ENCODE peak calls at places on chromosomes 4 and X, in six cellular contexts. One of them, this sample, is unnamed.

GRCh38 chr4:184274288-184274951 is 56.7 kb upstream of the ENPP6 start:
- DNase-seq in astrocyte: no peak
- DNase-seq in AG10803: peak
- DNase-seq in kidney epithelial cell: no peak
- DNase-seq in cardiac fibroblast: no peak
- DNase-seq in uterus: no peak
- DNase-seq in this sample: no peak

GRCh38 chr4:1783970-1784369 is 9.1 kb upstream of the FGFR3 start:
- DNase-seq in astrocyte: no peak
- DNase-seq in AG10803: no peak
- DNase-seq in kidney epithelial cell: no peak
- DNase-seq in cardiac fibroblast: no peak
- DNase-seq in uterus: no peak
- DNase-seq in this sample: no peak

GRCh38 chr4:15031197-15031596 is 28.9 kb downstream of the CPEB2 start:
- DNase-seq in astrocyte: peak
- DNase-seq in AG10803: no peak
- DNase-seq in kidney epithelial cell: no peak
- DNase-seq in cardiac fibroblast: peak
- DNase-seq in uterus: no peak
- DNase-seq in this sample: no peak

GRCh38 chr4:55445921-55446577 is 50.3 kb downstream of the TMEM165 start:
- DNase-seq in astrocyte: peak
- DNase-seq in AG10803: peak
- DNase-seq in kidney epithelial cell: peak
- DNase-seq in cardiac fibroblast: peak
- DNase-seq in uterus: no peak
- DNase-seq in this sample: peak

GRCh38 chrX:3663576-3664290 is 49.7 kb downstream of the PRKX start:
- DNase-seq in astrocyte: no peak
- DNase-seq in AG10803: no peak
- DNase-seq in kidney epithelial cell: no peak
- DNase-seq in cardiac fibroblast: no peak
- DNase-seq in uterus: no peak
- DNase-seq in this sample: no peak

GRCh38 chr4:147610666-147611065 is 6.5 kb upstream of the TMEM184C start:
- DNase-seq in astrocyte: no peak
- DNase-seq in AG10803: peak
- DNase-seq in kidney epithelial cell: no peak
- DNase-seq in cardiac fibroblast: no peak
- DNase-seq in uterus: no peak
- DNase-seq in this sample: no peak

GRCh38 chrX:65241059-65241721 is 264.9 kb upstream of the ZC4H2 start:
- DNase-seq in astrocyte: no peak
- DNase-seq in AG10803: no peak
- DNase-seq in kidney epithelial cell: no peak
- DNase-seq in cardiac fibroblast: peak
- DNase-seq in uterus: no peak
- DNase-seq in this sample: no peak

GRCh38 chr4:105088110-105088879 is 58.4 kb upstream of the TET2 start:
- DNase-seq in astrocyte: peak
- DNase-seq in AG10803: peak
- DNase-seq in kidney epithelial cell: peak
- DNase-seq in cardiac fibroblast: peak
- DNase-seq in uterus: peak
- DNase-seq in this sample: peak

GRCh38 chr4:111512081-111512774 is 633.0 kb upstream of the FAM241A start:
- DNase-seq in astrocyte: peak
- DNase-seq in AG10803: peak
- DNase-seq in kidney epithelial cell: peak
- DNase-seq in cardiac fibroblast: peak
- DNase-seq in uterus: no peak
- DNase-seq in this sample: peak

GRCh38 chr4:10104211-10104990 is 12.2 kb downstream of the WDR1 start:
- DNase-seq in astrocyte: no peak
- DNase-seq in AG10803: peak
- DNase-seq in kidney epithelial cell: no peak
- DNase-seq in cardiac fibroblast: no peak
- DNase-seq in uterus: no peak
- DNase-seq in this sample: peak
- H3K4me3 ChIP-seq in astrocyte: peak
- H3K4me3 ChIP-seq in AG10803: peak
- H3K4me3 ChIP-seq in kidney epithelial cell: no peak
- H3K4me3 ChIP-seq in cardiac fibroblast: no peak
- H3K4me3 ChIP-seq in uterus: no peak
- H3K4me3 ChIP-seq in this sample: no peak

GRCh38 chrX:119186194-119186593 is 49.9 kb upstream of the PGRMC1 start:
- DNase-seq in astrocyte: no peak
- DNase-seq in AG10803: no peak
- DNase-seq in kidney epithelial cell: no peak
- DNase-seq in cardiac fibroblast: no peak
- DNase-seq in uterus: no peak
- DNase-seq in this sample: no peak

GRCh38 chrX:119186763-119187162 is 49.3 kb upstream of the PGRMC1 start:
- DNase-seq in astrocyte: no peak
- DNase-seq in AG10803: no peak
- DNase-seq in kidney epithelial cell: no peak
- DNase-seq in cardiac fibroblast: no peak
- DNase-seq in uterus: no peak
- DNase-seq in this sample: no peak

GRCh38 chrX:119177278-119177677 is 49.7 kb upstream of the KIAA1210 start:
- DNase-seq in astrocyte: no peak
- DNase-seq in AG10803: no peak
- DNase-seq in kidney epithelial cell: no peak
- DNase-seq in cardiac fibroblast: no peak
- DNase-seq in uterus: no peak
- DNase-seq in this sample: no peak

GRCh38 chrX:119187298-119187697 is 48.8 kb upstream of the PGRMC1 start:
- DNase-seq in astrocyte: no peak
- DNase-seq in AG10803: no peak
- DNase-seq in kidney epithelial cell: no peak
- DNase-seq in cardiac fibroblast: no peak
- DNase-seq in uterus: no peak
- DNase-seq in this sample: no peak

DNA sequence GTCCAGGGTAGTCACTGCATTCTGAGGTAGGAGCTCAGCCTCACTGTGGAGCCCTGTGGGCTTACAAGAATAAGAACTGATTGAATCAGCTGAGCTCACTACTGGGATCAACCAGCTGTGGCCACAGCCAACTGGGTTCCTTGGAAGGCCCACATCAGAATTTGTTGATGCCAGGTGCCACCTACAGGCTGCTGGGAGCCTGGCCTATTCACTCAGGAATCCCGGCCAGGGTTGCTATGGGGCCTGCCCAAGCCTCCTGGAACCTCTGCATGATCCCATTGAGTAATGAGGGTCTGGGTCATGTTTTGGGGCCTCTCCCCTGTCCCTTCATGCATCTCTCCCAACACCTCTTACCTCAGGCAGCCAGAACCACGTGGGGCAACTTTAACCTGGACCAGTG is 53.9 kb upstream of the KIAA1210 start:
- DNase-seq in astrocyte: no peak
- DNase-seq in AG10803: no peak
- DNase-seq in kidney epithelial cell: no peak
- DNase-seq in cardiac fibroblast: peak
- DNase-seq in uterus: no peak
- DNase-seq in this sample: no peak
- TF ChIP-seq CTCF in astrocyte: peak
- TF ChIP-seq CTCF in AG10803: peak
- TF ChIP-seq CTCF in kidney epithelial cell: peak
- TF ChIP-seq CTCF in cardiac fibroblast: peak
- TF ChIP-seq CTCF in uterus: no peak
- TF ChIP-seq CTCF in this sample: peak

GRCh38 chr4:152372444-152372843 is 163.4 kb downstream of the FBXW7 start:
- DNase-seq in astrocyte: no peak
- DNase-seq in AG10803: no peak
- DNase-seq in kidney epithelial cell: no peak
- DNase-seq in cardiac fibroblast: no peak
- DNase-seq in uterus: no peak
- DNase-seq in this sample: no peak

GRCh38 chr4:152374606-152375285 is 161.1 kb downstream of the FBXW7 start:
- DNase-seq in astrocyte: no peak
- DNase-seq in AG10803: peak
- DNase-seq in kidney epithelial cell: no peak
- DNase-seq in cardiac fibroblast: no peak
- DNase-seq in uterus: no peak
- DNase-seq in this sample: no peak

GRCh38 chr4:152369203-152369902 is 166.5 kb downstream of the FBXW7 start:
- DNase-seq in astrocyte: no peak
- DNase-seq in AG10803: no peak
- DNase-seq in kidney epithelial cell: no peak
- DNase-seq in cardiac fibroblast: no peak
- DNase-seq in uterus: no peak
- DNase-seq in this sample: no peak

GRCh38 chr4:152374153-152374552 is 161.7 kb downstream of the FBXW7 start:
- DNase-seq in astrocyte: no peak
- DNase-seq in AG10803: no peak
- DNase-seq in kidney epithelial cell: no peak
- DNase-seq in cardiac fibroblast: no peak
- DNase-seq in uterus: no peak
- DNase-seq in this sample: no peak

GRCh38 chr4:152369903-152370296 is 166.0 kb downstream of the FBXW7 start:
- DNase-seq in astrocyte: no peak
- DNase-seq in AG10803: no peak
- DNase-seq in kidney epithelial cell: no peak
- DNase-seq in cardiac fibroblast: no peak
- DNase-seq in uterus: no peak
- DNase-seq in this sample: no peak
- H3K4me3 ChIP-seq in astrocyte: no peak
- H3K4me3 ChIP-seq in AG10803: no peak
- H3K4me3 ChIP-seq in kidney epithelial cell: no peak
- H3K4me3 ChIP-seq in cardiac fibroblast: no peak
- H3K4me3 ChIP-seq in uterus: no peak
- H3K4me3 ChIP-seq in this sample: no peak

GRCh38 chrX:115226929-115227328 is 7.0 kb downstream of the LRCH2 start:
- DNase-seq in astrocyte: no peak
- DNase-seq in AG10803: peak
- DNase-seq in kidney epithelial cell: no peak
- DNase-seq in cardiac fibroblast: peak
- DNase-seq in uterus: no peak
- DNase-seq in this sample: peak
- TF ChIP-seq CTCF in astrocyte: peak
- TF ChIP-seq CTCF in AG10803: peak
- TF ChIP-seq CTCF in kidney epithelial cell: peak
- TF ChIP-seq CTCF in cardiac fibroblast: peak
- TF ChIP-seq CTCF in uterus: peak
- TF ChIP-seq CTCF in this sample: peak

GRCh38 chr4:40066651-40067050 is 10.0 kb downstream of the N4BP2 start:
- DNase-seq in astrocyte: no peak
- DNase-seq in AG10803: no peak
- DNase-seq in kidney epithelial cell: no peak
- DNase-seq in cardiac fibroblast: no peak
- DNase-seq in uterus: no peak
- DNase-seq in this sample: no peak

GRCh38 chr4:40059362-40059761 is 2.7 kb downstream of the N4BP2 start:
- DNase-seq in astrocyte: no peak
- DNase-seq in AG10803: no peak
- DNase-seq in kidney epithelial cell: no peak
- DNase-seq in cardiac fibroblast: no peak
- DNase-seq in uterus: no peak
- DNase-seq in this sample: no peak

GRCh38 chr4:40070387-40070786 is 13.7 kb downstream of the N4BP2 start:
- DNase-seq in astrocyte: no peak
- DNase-seq in AG10803: no peak
- DNase-seq in kidney epithelial cell: no peak
- DNase-seq in cardiac fibroblast: no peak
- DNase-seq in uterus: no peak
- DNase-seq in this sample: no peak

DNA sequence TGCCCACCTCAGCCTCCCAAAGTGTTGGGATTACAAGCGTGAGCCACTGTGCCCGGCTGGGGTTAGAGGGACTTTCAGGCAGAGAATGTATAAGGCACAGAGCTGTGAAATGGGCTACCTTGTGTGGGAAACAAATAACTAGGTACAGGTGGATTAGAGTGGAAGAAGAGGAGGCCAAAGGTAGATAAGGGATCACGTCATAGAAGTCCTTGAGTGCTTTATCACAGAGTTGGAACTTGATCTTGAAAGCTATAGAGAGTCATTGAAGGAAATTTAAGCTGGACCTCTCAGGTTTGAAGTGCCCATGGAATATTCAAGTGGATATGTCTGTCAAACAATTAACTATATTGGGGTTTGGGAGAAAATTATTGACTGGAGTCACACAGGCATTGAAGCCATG is 8.4 kb downstream of the N4BP2 start:
- DNase-seq in astrocyte: no peak
- DNase-seq in AG10803: no peak
- DNase-seq in kidney epithelial cell: no peak
- DNase-seq in cardiac fibroblast: no peak
- DNase-seq in uterus: no peak
- DNase-seq in this sample: no peak
- H3K4me3 ChIP-seq in astrocyte: no peak
- H3K4me3 ChIP-seq in AG10803: no peak
- H3K4me3 ChIP-seq in kidney epithelial cell: no peak
- H3K4me3 ChIP-seq in cardiac fibroblast: no peak
- H3K4me3 ChIP-seq in uterus: no peak
- H3K4me3 ChIP-seq in this sample: no peak

DNA sequence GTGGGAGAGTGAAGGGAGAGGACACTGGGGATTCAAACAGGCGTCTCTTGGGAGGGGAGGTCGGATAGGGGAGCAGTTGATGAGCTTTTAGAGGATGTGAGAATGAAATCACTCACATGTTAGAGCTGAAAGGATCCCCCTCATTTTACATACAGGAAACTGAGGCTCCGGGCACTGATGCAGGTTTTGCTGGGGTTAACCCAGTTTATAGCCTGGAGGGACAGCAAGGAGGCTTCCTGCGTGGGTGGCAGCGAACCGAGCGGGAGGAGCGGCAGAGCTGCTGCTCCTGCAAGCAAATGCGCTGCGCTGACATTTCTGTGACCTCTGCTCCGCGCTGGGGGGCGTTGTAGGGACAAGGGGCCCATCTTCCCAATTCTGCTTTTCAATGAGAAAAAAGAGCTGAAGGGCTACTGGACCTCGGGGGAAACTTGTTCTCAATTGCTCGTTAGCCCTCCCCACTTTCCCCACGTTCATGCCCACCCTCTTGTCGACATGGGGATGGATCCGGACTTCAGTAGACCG is 1.1 kb upstream of the NEUROG2 start:
- DNase-seq in astrocyte: no peak
- DNase-seq in AG10803: no peak
- DNase-seq in kidney epithelial cell: no peak
- DNase-seq in cardiac fibroblast: no peak
- DNase-seq in uterus: no peak
- DNase-seq in this sample: no peak
- TF ChIP-seq CTCF in astrocyte: no peak
- TF ChIP-seq CTCF in AG10803: no peak
- TF ChIP-seq CTCF in kidney epithelial cell: no peak
- TF ChIP-seq CTCF in cardiac fibroblast: no peak
- TF ChIP-seq CTCF in uterus: no peak
- TF ChIP-seq CTCF in this sample: no peak